ENCODE peak calls at places on chromosomes 2 and 18, in five cellular contexts. K is HCT116, P is left ventricle myocardium inferior, O is small intestine, B is colonic mucosa. R is an unnamed sample. For H3K27me3, the result is how much of the 10 kb centered on the place peaks cover.

GRCh38 chr2:23760746-23761145 is 166.2 kb downstream of the ATAD2B start:
- DNase-seq in K (peak), P (no peak), O (no peak), B (no peak), R (peak)

GRCh38 chr2:189022492-189022891 is 48.3 kb downstream of the COL3A1 start:
- DNase-seq in K (no peak), P (no peak), O (no peak), B (no peak), R (peak)

GRCh38 chr18:45370190-45371010 is 244.9 kb upstream of the SLC14A2 start:
- DNase-seq in K (no peak), P (no peak), O (no peak), B (no peak), R (no peak)

GRCh38 chr2:235268535-235268934 is 225.3 kb upstream of the AGAP1 start:
- DNase-seq in K (no peak), P (no peak), O (no peak), B (no peak), R (peak)

GRCh38 chr2:10331033-10331701 is 28.5 kb downstream of the HPCAL1 start:
- DNase-seq in K (peak), P (peak), O (peak), B (peak), R (no peak)

GRCh38 chr2:58042486-58042970 is 4.1 kb upstream of the VRK2 start:
- DNase-seq in K (peak), P (no peak), O (peak), B (peak), R (peak)

GRCh38 chr18:24868760-24869237 is 408.4 kb downstream of the HRH4 start:
- DNase-seq in K (no peak), P (no peak), O (peak), B (no peak), R (no peak)

GRCh38 chr2:188303363-188304031 is 11.8 kb downstream of the GULP1 start:
- DNase-seq in K (no peak), P (no peak), O (no peak), B (no peak), R (no peak)

GRCh38 chr2:163601377-163601776 is 134.4 kb downstream of the FIGN start:
- DNase-seq in K (no peak), P (no peak), O (no peak), B (no peak), R (no peak)

GRCh38 chr18:75044791-75045190 is 164.1 kb downstream of the PTGR3 start:
- DNase-seq in K (no peak), P (no peak), O (no peak), B (no peak), R (no peak)

GRCh38 chr2:21415234-21415633 is 291.5 kb downstream of the TDRD15 start:
- DNase-seq in K (no peak), P (no peak), O (no peak), B (no peak), R (no peak)

GRCh38 chr2:209505410-209505809 is 81.6 kb downstream of the MAP2 start:
- DNase-seq in K (no peak), P (no peak), O (no peak), B (no peak), R (no peak)

GRCh38 chr18:2430191-2430590 is 141.1 kb downstream of the METTL4 start:
- DNase-seq in K (no peak), P (no peak), O (no peak), B (no peak), R (no peak)

GRCh38 chr2:219437141-219437540 is 2.5 kb downstream of the SPEG start:
- DNase-seq in K (no peak), P (no peak), O (no peak), B (no peak), R (no peak)
- H3K27me3 ChIP-seq in K (under half), P (half or more), O (under half), B (under half), R (under half)

GRCh38 chr2:171260471-171261424 is 100.1 kb upstream of the TLK1 start:
- DNase-seq in K (no peak), P (no peak), O (no peak), B (no peak), R (no peak)
- H3K27ac ChIP-seq in K (no peak), P (no peak), O (no peak), B (no peak), R (no peak)

GRCh38 chr2:66576381-66577330 is 141.7 kb downstream of the MEIS1 start:
- DNase-seq in K (no peak), P (no peak), O (peak), B (peak), R (no peak)

GRCh38 chr2:66577331-66578041 is 142.6 kb downstream of the MEIS1 start:
- DNase-seq in K (no peak), P (no peak), O (no peak), B (no peak), R (no peak)

GRCh38 chr2:66578853-66579158 is 143.9 kb downstream of the MEIS1 start:
- DNase-seq in K (no peak), P (no peak), O (no peak), B (no peak), R (no peak)

GRCh38 chr2:66579494-66579893 is 144.6 kb downstream of the MEIS1 start:
- DNase-seq in K (no peak), P (no peak), O (no peak), B (no peak), R (no peak)

GRCh38 chr2:66578067-66578852 is 143.3 kb downstream of the MEIS1 start:
- DNase-seq in K (no peak), P (no peak), O (no peak), B (no peak), R (no peak)
- H3K27me3 ChIP-seq in K (under half), P (half or more), O (under half), B (half or more), R (under half)

GRCh38 chr2:219416938-219417337 is 1.2 kb upstream of the DES start:
- DNase-seq in K (no peak), P (peak), O (no peak), B (no peak), R (no peak)

GRCh38 chr2:219418155-219418569 is at the start of gene DES:
- DNase-seq in K (no peak), P (peak), O (no peak), B (no peak), R (no peak)

GRCh38 chr2:219418570-219419189 is 503 bp downstream of the DES start:
- DNase-seq in K (no peak), P (no peak), O (no peak), B (no peak), R (no peak)

GRCh38 chr2:219416233-219416598 is 2.0 kb upstream of the DES start:
- DNase-seq in K (no peak), P (no peak), O (no peak), B (no peak), R (no peak)

DNA sequence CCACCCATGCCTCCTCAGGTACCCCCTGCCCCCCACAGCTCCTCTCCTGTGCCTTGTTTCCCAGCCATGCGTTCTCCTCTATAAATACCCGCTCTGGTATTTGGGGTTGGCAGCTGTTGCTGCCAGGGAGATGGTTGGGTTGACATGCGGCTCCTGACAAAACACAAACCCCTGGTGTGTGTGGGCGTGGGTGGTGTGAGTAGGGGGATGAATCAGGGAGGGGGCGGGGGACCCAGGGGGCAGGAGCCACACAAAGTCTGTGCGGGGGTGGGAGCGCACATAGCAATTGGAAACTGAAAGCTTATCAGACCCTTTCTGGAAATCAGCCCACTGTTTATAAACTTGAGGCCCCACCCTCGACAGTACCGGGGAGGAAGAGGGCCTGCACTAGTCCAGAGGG is 803 bp upstream of the DES start:
- DNase-seq in K (no peak), P (peak), O (no peak), B (no peak), R (no peak)
- H3K27ac ChIP-seq in K (no peak), P (peak), O (peak), B (peak), R (no peak)

GRCh38 chr2:63047534-63048281 is 2.9 kb upstream of the OTX1 start:
- DNase-seq in K (no peak), P (no peak), O (no peak), B (peak), R (no peak)
- H3K27me3 ChIP-seq in K (under half), P (half or more), O (under half), B (half or more), R (half or more)